ENCODE peak calls at places on chromosomes 3 and 15, in eight cellular contexts. W is brain microvascular endothelial cell, D is bronchial epithelial cell, L is ovary, N is fibroblast of pulmonary artery, V is natural killer cell, O is fibroblast of mammary gland, B is astrocyte. P is an unnamed sample.

GRCh38 chr3:134367412-134367811 is 6.8 kb downstream of the AMOTL2 start:
- DNase-seq in W (no peak), D (no peak), L (no peak), N (no peak), V (no peak), O (no peak), B (no peak), P (no peak)

GRCh38 chr3:65550137-65550536 is 488.6 kb downstream of the MAGI1 start:
- DNase-seq in W (no peak), D (no peak), L (no peak), N (no peak), V (no peak), O (no peak), B (no peak), P (no peak)

GRCh38 chr3:2802429-2802828 is 307.7 kb downstream of the IL5RA start:
- DNase-seq in W (no peak), D (no peak), L (no peak), N (no peak), V (no peak), O (no peak), B (no peak), P (no peak)

GRCh38 chr3:150763841-150764483 is 993 bp upstream of the SIAH2 start:
- DNase-seq in W (no peak), D (peak; percentile 39), L (peak; percentile 71), N (peak; percentile 63), V (peak; percentile 61), O (peak; percentile 51), B (no peak), P (no peak)

GRCh38 chr3:145902166-145902565 is 258.8 kb downstream of the PLOD2 start:
- DNase-seq in W (peak; percentile 27), D (no peak), L (no peak), N (peak; percentile 13), V (no peak), O (no peak), B (peak; percentile 65), P (no peak)

GRCh38 chr15:81666828-81667227 is 292.8 kb upstream of the TMC3 start:
- DNase-seq in W (no peak), D (peak; percentile 18), L (no peak), N (no peak), V (no peak), O (no peak), B (no peak), P (no peak)

GRCh38 chr3:81726132-81726531 is 35.3 kb downstream of the GBE1 start:
- DNase-seq in W (no peak), D (no peak), L (no peak), N (peak; percentile 56), V (no peak), O (peak; percentile 68), B (peak; percentile 29), P (no peak)

GRCh38 chr15:59501531-59502113 is 63.6 kb downstream of the FAM81A start:
- DNase-seq in W (peak; percentile 52), D (peak; percentile 80), L (no peak), N (peak; percentile 71), V (no peak), O (peak; percentile 72), B (peak; percentile 25), P (no peak)

GRCh38 chr3:123755085-123755484 is 129.0 kb downstream of the MYLK start:
- DNase-seq in W (no peak), D (no peak), L (no peak), N (no peak), V (no peak), O (no peak), B (no peak), P (no peak)

GRCh38 chr3:34268032-34268760 is 469.8 kb downstream of the PDCD6IP start:
- DNase-seq in W (peak; percentile 52), D (peak; percentile 31), L (no peak), N (peak; percentile 20), V (no peak), O (no peak), B (no peak), P (no peak)

GRCh38 chr3:54870423-54870822 is 57.4 kb downstream of the LRTM1 start:
- DNase-seq in W (peak; percentile 90), D (peak; percentile 70), L (no peak), N (peak; percentile 94), V (no peak), O (peak; percentile 98), B (peak; percentile 97), P (no peak)

GRCh38 chr3:58391156-58391865 is 42.3 kb downstream of the PDHB start:
- DNase-seq in W (no peak), D (no peak), L (no peak), N (peak; percentile 53), V (no peak), O (peak; percentile 30), B (peak; percentile 54), P (no peak)

GRCh38 chr3:4504340-4505261 is 11.5 kb downstream of the ITPR1 start:
- DNase-seq in W (no peak), D (peak; percentile 28), L (peak; percentile 35), N (peak; percentile 53), V (peak; percentile 17), O (peak; percentile 3), B (no peak), P (no peak)

GRCh38 chr15:70636540-70637165 is 126.7 kb downstream of the UACA start:
- DNase-seq in W (no peak), D (no peak), L (peak; percentile 48), N (peak; percentile 33), V (no peak), O (peak; percentile 24), B (no peak), P (no peak)

GRCh38 chr3:98914210-98915080 is 12.9 kb upstream of the DCBLD2 start:
- DNase-seq in W (no peak), D (peak; percentile 63), L (no peak), N (no peak), V (no peak), O (peak; percentile 47), B (no peak), P (no peak)

GRCh38 chr3:116148881-116149530 is 296.3 kb downstream of the LSAMP start:
- DNase-seq in W (no peak), D (peak; percentile 15), L (no peak), N (peak; percentile 27), V (no peak), O (no peak), B (peak; percentile 60), P (no peak)

GRCh38 chr15:59160880-59161593 is 45.6 kb upstream of the LDHAL6B start:
- DNase-seq in W (no peak), D (no peak), L (no peak), N (peak; percentile 29), V (no peak), O (no peak), B (no peak), P (no peak)

GRCh38 chr3:27900316-27900715 is 178.2 kb upstream of the EOMES start:
- DNase-seq in W (no peak), D (no peak), L (no peak), N (no peak), V (peak; percentile 32), O (no peak), B (no peak), P (no peak)

GRCh38 chr15:45631831-45632230 is 3.0 kb upstream of the SQOR start:
- DNase-seq in W (no peak), D (peak; percentile 90), L (no peak), N (peak; percentile 40), V (no peak), O (peak; percentile 59), B (no peak), P (no peak)

GRCh38 chr15:83292317-83292716 is 7.9 kb upstream of the BNC1 start:
- DNase-seq in W (no peak), D (peak; percentile 76), L (no peak), N (peak; percentile 39), V (no peak), O (peak; percentile 87), B (peak; percentile 84), P (no peak)

GRCh38 chr3:10371167-10371566 is 50.3 kb upstream of the SEC13 start:
- DNase-seq in W (no peak), D (peak; percentile 47), L (no peak), N (peak; percentile 24), V (no peak), O (peak; percentile 53), B (peak; percentile 29), P (no peak)

DNA sequence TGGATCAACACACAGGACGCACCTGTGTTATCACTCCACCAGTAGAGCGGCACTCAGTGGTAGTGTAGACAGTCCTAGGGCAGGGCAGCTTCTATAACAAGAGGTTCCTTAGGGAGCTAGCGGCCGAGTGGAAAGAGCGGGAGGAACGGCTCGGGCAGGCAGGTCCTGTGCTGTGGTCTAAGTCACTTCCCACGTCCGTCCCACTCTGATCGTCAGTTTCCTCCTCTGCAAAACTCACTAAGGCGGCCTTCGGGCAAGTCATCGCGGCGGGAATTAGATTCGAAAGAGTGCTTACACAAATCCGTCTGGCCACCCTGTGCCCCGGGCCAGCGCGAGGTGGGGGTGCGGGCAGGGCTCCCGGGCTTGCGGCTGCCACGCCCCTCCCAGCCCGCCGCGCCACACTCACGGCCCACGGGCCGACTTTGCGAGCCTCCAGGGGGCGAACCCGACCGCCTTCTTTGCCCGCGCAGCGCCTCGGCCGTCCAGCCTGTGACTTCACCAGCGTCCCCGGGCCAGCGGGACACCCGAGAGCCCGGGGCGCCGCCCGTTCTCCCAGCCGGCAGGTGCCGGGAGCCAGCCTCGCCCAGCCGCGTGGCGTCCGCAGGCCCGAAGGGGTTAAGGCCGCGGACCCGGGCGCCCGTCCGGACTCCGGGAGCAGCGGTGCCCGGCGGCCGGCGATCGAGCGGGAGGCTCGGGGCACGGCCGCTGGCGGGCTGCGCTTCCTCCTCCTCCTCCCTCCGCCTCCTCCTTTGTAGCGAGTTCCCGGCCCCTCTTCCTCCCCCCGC is 426 bp upstream of the CORO2B start:
- DNase-seq in W (peak; percentile 14), D (no peak), L (peak; percentile 88), N (peak; percentile 65), V (peak; percentile 21), O (peak; percentile 63), B (peak; percentile 41), P (peak; percentile 77)
- TF ChIP-seq CTCF in W (peak; percentile 51), D (peak; percentile 35), L (peak; percentile 90), N (peak; percentile 22), V (no peak), O (peak; percentile 25), B (peak; percentile 3), P (peak; percentile 67)

GRCh38 chr3:109098245-109098644 is 19.7 kb downstream of the MORC1 start:
- DNase-seq in W (no peak), D (peak; percentile 22), L (no peak), N (no peak), V (no peak), O (no peak), B (no peak), P (no peak)
- TF ChIP-seq CTCF in W (peak; percentile 35), D (peak; percentile 37), L (no peak), N (no peak), V (no peak), O (no peak), B (no peak), P (peak; percentile 49)

DNA sequence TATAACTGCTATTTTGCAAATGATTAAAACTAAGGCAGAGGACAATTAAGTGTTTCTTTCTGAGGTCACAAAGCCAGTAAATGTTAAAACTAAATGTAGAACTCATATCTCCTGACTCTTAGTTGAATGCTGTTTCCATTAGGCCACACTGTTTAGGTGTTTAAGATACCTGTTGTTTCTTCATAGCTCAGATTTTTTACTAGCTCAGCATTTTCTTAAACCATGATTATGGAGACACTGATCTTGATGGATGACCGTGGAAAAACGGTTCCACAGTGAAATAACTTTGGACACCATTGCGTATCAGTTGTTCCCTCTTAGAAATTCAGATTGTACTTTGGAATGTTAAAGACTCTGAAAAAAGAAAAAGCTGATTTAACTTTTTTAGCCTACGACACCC is 177.5 kb downstream of the TCF12 start:
- DNase-seq in W (no peak), D (no peak), L (no peak), N (no peak), V (no peak), O (no peak), B (no peak), P (no peak)
- TF ChIP-seq CTCF in W (no peak), D (no peak), L (no peak), N (no peak), V (no peak), O (no peak), B (no peak), P (no peak)

GRCh38 chr15:88181613-88182012 is 74.9 kb downstream of the NTRK3 start:
- DNase-seq in W (no peak), D (no peak), L (no peak), N (no peak), V (no peak), O (no peak), B (no peak), P (no peak)
- TF ChIP-seq CTCF in W (no peak), D (no peak), L (no peak), N (no peak), V (no peak), O (no peak), B (no peak), P (no peak)